ENCODE peak calls at places on chromosomes 7 and 10, in four cellular contexts. J is heart left ventricle, N is progenitor cell of endocrine pancreas, X is ovary. W is an unnamed sample.

GRCh38 chr7:151810434-151811232 is 66.3 kb downstream of the PRKAG2 start:
- DNase-seq in J (no peak), N (no peak), X (no peak), W (no peak)

GRCh38 chr7:135372222-135372621 is 137.7 kb downstream of the CNOT4 start:
- DNase-seq in J (no peak), N (no peak), X (no peak), W (no peak)

GRCh38 chr7:108263364-108263951 is 133.3 kb upstream of the LAMB4 start:
- DNase-seq in J (no peak), N (no peak), X (no peak), W (no peak)

GRCh38 chr7:46682841-46683624 is 762.0 kb upstream of the IGFBP3 start:
- DNase-seq in J (no peak), N (no peak), X (no peak), W (no peak)

GRCh38 chr7:146956323-146956722 is 839.7 kb downstream of the CNTNAP2 start:
- DNase-seq in J (no peak), N (no peak), X (no peak), W (no peak)

GRCh38 chr7:116152276-116152675 is 58.1 kb upstream of the TES start:
- DNase-seq in J (no peak), N (no peak), X (no peak), W (no peak)

GRCh38 chr10:43206391-43207235 is 60.3 kb downstream of the RASGEF1A start:
- DNase-seq in J (peak; percentile 11), N (peak; percentile 8), X (peak; percentile 18), W (no peak)

GRCh38 chr7:16422100-16422430 is 727 bp upstream of the CRPPA start:
- DNase-seq in J (no peak), N (no peak), X (no peak), W (no peak)

GRCh38 chr10:68176797-68177196 is 55.1 kb downstream of the ATOH7 start:
- DNase-seq in J (no peak), N (no peak), X (no peak), W (no peak)

GRCh38 chr10:87095241-87095945 is 387 bp downstream of the SHLD2 start:
- DNase-seq in J (peak; percentile 85), N (peak; percentile 68), X (peak; percentile 85), W (peak; percentile 91)

GRCh38 chr10:87093461-87094372 is 926 bp downstream of the GLUD1 start:
- DNase-seq in J (peak; percentile 64), N (peak; percentile 30), X (peak; percentile 73), W (peak; percentile 70)

GRCh38 chr10:87092861-87093460 is 1.7 kb downstream of the GLUD1 start:
- DNase-seq in J (no peak), N (no peak), X (no peak), W (peak; percentile 67)

GRCh38 chr10:87092356-87092860 is 2.2 kb downstream of the GLUD1 start:
- DNase-seq in J (no peak), N (no peak), X (no peak), W (no peak)

DNA sequence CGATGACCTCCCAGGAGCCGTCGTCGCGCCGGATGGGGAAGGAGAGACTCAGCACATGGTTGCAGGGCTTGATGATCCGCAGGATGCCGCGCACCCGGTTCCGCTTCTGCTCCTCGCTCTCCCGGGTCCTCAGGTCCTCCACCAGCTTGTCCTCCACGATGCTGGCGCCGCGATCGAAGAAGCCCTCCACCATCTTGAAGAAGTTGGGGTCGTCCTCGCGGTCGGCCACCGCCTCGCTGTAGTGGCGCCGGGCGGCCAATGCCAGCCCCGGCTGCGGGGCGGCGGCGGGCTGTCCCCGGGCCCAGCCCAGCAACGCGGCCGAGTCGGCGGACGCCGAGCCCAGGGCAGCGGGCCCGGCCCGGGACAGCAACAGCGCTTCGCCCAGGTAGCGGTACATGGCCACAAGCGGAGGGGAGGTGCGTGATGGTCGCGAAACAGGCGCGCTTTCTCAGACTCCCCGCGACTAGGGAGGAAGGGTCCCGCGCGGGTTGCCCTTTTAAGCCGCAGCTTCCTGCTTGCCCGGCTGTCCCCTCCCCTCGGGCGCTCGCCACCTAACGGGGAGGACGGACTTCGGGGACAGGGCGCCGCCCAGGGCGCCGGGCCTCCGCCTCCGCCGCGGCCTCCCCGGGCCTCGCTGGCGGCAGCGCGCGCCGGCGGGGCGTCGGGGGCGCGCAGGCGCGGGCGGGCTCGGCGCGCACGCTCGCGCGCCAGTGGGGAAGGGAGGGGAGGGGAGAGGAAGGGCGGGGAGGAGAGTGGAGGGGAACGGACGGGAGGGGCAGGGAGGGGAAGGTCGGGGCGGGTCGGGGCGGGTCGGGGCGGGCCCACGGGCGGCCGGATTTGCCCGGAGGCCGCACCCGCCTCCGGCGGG is at the start of the genes GLUD1 and SHLD2:
- DNase-seq in J (peak; percentile 93), N (peak; percentile 79), X (peak; percentile 87), W (peak; percentile 97)
- TF ChIP-seq CTCF in J (no peak), N (no peak), X (no peak), W (peak; percentile 4)

GRCh38 chr10:101301111-101301731 is 52.7 kb upstream of the BTRC start:
- DNase-seq in J (peak; percentile 34), N (no peak), X (no peak), W (peak; percentile 74)
- TF ChIP-seq CTCF in J (peak; percentile 48), N (peak; percentile 49), X (no peak), W (peak; percentile 58)

GRCh38 chr7:48090095-48090805 is 1.2 kb downstream of the UPP1 start:
- DNase-seq in J (peak; percentile 70), N (no peak), X (no peak), W (no peak)

GRCh38 chr7:48085942-48086341 is 3.1 kb upstream of the UPP1 start:
- DNase-seq in J (no peak), N (no peak), X (no peak), W (no peak)

GRCh38 chr7:48089415-48089975 is 430 bp downstream of the UPP1 start:
- DNase-seq in J (peak; percentile 67), N (peak; percentile 76), X (no peak), W (peak; percentile 86)

GRCh38 chr7:48087349-48087748 is 1.7 kb upstream of the UPP1 start:
- DNase-seq in J (no peak), N (no peak), X (no peak), W (no peak)

GRCh38 chr7:48088559-48089414 is at the start of gene UPP1:
- DNase-seq in J (peak; percentile 96), N (peak; percentile 76), X (peak; percentile 89), W (peak; percentile 98)
- TF ChIP-seq CTCF in J (no peak), N (no peak), X (no peak), W (no peak)

GRCh38 chr7:20598479-20599419 is 16.7 kb upstream of the ABCB5 start:
- DNase-seq in J (no peak), N (no peak), X (no peak), W (peak; percentile 53)
- TF ChIP-seq CTCF in J (peak; percentile 85), N (peak; percentile 88), X (peak; percentile 77), W (peak; percentile 69)

DNA sequence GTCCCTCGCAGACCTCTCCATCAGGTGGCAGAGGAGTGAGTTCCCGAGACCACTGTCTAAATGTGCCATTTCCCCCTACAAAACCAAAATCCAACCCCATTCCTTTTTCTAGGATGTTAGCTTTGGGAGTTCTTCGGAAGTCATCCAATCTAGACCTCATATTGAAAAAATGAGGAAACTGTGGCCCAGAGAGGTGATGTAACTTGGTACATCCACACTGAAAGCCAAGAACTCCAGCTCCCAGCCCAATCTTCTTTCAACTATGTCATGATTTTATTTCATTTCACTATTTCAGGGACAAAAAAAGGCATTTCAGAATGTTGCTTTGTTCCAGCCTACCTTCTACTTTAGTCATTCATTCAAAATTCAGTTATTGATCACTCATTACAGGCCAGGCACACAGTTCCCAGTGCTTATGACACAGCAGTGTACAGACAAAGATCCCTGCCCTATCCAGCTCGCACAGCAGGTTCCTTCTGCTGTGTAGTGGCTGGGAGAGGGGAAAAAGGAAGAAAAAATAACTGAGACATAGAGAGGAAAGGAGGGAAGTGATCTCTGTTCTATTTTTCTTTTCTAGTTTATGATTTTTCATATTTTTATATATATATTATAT is 35.8 kb downstream of the SCRN1 start:
- DNase-seq in J (no peak), N (no peak), X (no peak), W (no peak)
- TF ChIP-seq CTCF in J (no peak), N (no peak), X (no peak), W (no peak)

W was measured in Caco-2.